ENCODE peak calls at places on chromosomes 6 and 20, in four cellular contexts. P is right lobe of liver, U is GM12865, D is SK-N-SH. B is an unnamed sample.

GRCh38 chr6:54072708-54073313 is 38.4 kb upstream of the MLIP start:
- DNase-seq in P (peak), U (no peak), D (no peak), B (no peak)

GRCh38 chr6:53044071-53044470 is 21.1 kb upstream of the FBXO9 start:
- DNase-seq in P (no peak), U (no peak), D (no peak), B (no peak)

GRCh38 chr6:27951040-27951439 is 6.0 kb upstream of the OR2B6 start:
- DNase-seq in P (no peak), U (no peak), D (no peak), B (no peak)

GRCh38 chr20:63326314-63327228 is 33.6 kb downstream of the COL20A1 start:
- DNase-seq in P (no peak), U (peak), D (no peak), B (no peak)

GRCh38 chr20:25178563-25179438 is 16.7 kb upstream of the ENTPD6 start:
- DNase-seq in P (no peak), U (peak), D (peak), B (peak)

GRCh38 chr6:89793586-89793985 is 26.0 kb downstream of the MDN1 start:
- DNase-seq in P (no peak), U (no peak), D (no peak), B (no peak)

GRCh38 chr6:34276881-34277762 is 28.3 kb upstream of the SMIM29 start:
- DNase-seq in P (no peak), U (no peak), D (no peak), B (no peak)

GRCh38 chr6:150596439-150596838 is 3.2 kb upstream of the PLEKHG1 start:
- DNase-seq in P (no peak), U (no peak), D (no peak), B (no peak)

GRCh38 chr6:107816818-107817217 is 7.3 kb downstream of the SCML4 start:
- DNase-seq in P (peak), U (no peak), D (no peak), B (no peak)

GRCh38 chr20:15491564-15491963 is 1081.7 kb downstream of the KIF16B start:
- DNase-seq in P (no peak), U (peak), D (no peak), B (no peak)

GRCh38 chr20:412081-412480 is 4.0 kb downstream of the RBCK1 start:
- DNase-seq in P (no peak), U (no peak), D (no peak), B (no peak)

GRCh38 chr6:23659125-23659524 is 466.9 kb upstream of the NRSN1 start:
- DNase-seq in P (no peak), U (no peak), D (peak), B (no peak)

GRCh38 chr6:115618311-115618710 is 442.4 kb downstream of the FRK start:
- DNase-seq in P (no peak), U (no peak), D (no peak), B (no peak)

GRCh38 chr6:128487746-128488145 is 32.7 kb downstream of the PTPRK start:
- DNase-seq in P (no peak), U (no peak), D (no peak), B (no peak)

GRCh38 chr6:15888798-15889772 is 226.3 kb upstream of the DTNBP1 start:
- DNase-seq in P (no peak), U (no peak), D (no peak), B (no peak)

GRCh38 chr6:31086788-31087440 is 25.5 kb downstream of the C6orf15 start:
- DNase-seq in P (no peak), U (no peak), D (no peak), B (no peak)

GRCh38 chr6:157281570-157281969 is 41.7 kb downstream of the TMEM242 start:
- DNase-seq in P (peak), U (peak), D (peak), B (no peak)

GRCh38 chr6:153944197-153944596 is 94.8 kb upstream of the OPRM1 start:
- DNase-seq in P (no peak), U (no peak), D (no peak), B (no peak)

GRCh38 chr6:122400121-122400450 is 634 bp downstream of the HSF2 start:
- DNase-seq in P (no peak), U (no peak), D (no peak), B (no peak)

GRCh38 chr6:14964901-14965300 is 281.0 kb upstream of the JARID2 start:
- DNase-seq in P (no peak), U (no peak), D (no peak), B (no peak)

GRCh38 chr20:1335961-1336698 is 7.2 kb upstream of the SDCBP2 start:
- DNase-seq in P (peak), U (no peak), D (no peak), B (no peak)

GRCh38 chr6:128204621-128205020 is 303.8 kb upstream of the THEMIS start:
- DNase-seq in P (no peak), U (no peak), D (no peak), B (no peak)

GRCh38 chr20:32871622-32872160 is 13.0 kb downstream of the EFCAB8 start:
- DNase-seq in P (no peak), U (no peak), D (no peak), B (no peak)

GRCh38 chr6:43076093-43076927 is at the start of gene PTK7:
- DNase-seq in P (no peak), U (no peak), D (peak), B (peak)

GRCh38 chr6:17385660-17386059 is 7.7 kb upstream of the CAP2 start:
- DNase-seq in P (no peak), U (no peak), D (no peak), B (no peak)

GRCh38 chr6:127971945-127972391 is 71.1 kb upstream of the THEMIS start:
- DNase-seq in P (no peak), U (peak), D (no peak), B (no peak)

GRCh38 chr6:151060742-151061100 is 179.0 kb upstream of the AKAP12 start:
- DNase-seq in P (no peak), U (no peak), D (no peak), B (no peak)

GRCh38 chr20:21174425-21175239 is 48.8 kb downstream of the KIZ start:
- DNase-seq in P (no peak), U (no peak), D (no peak), B (no peak)

GRCh38 chr6:108113557-108114519 is 39.3 kb upstream of the OSTM1 start:
- DNase-seq in P (peak), U (peak), D (peak), B (peak)

GRCh38 chr6:43926644-43927524 is 156.9 kb downstream of the VEGFA start:
- DNase-seq in P (no peak), U (no peak), D (peak), B (no peak)

GRCh38 chr20:21900431-21900830 is 195.0 kb downstream of the PAX1 start:
- DNase-seq in P (no peak), U (no peak), D (no peak), B (no peak)

GRCh38 chr6:48378874-48379407 is 267.9 kb upstream of the PTCHD4 start:
- DNase-seq in P (no peak), U (no peak), D (no peak), B (no peak)

GRCh38 chr20:45343867-45344721 is 4.1 kb downstream of the SDC4 start:
- DNase-seq in P (peak), U (no peak), D (no peak), B (no peak)

GRCh38 chr6:19723533-19723932 is 113.6 kb upstream of the ID4 start:
- DNase-seq in P (no peak), U (no peak), D (no peak), B (no peak)

GRCh38 chr6:48176909-48177308 is 65.9 kb upstream of the PTCHD4 start:
- DNase-seq in P (no peak), U (no peak), D (no peak), B (no peak)

GRCh38 chr6:1633366-1634021 is 23.8 kb downstream of the FOXC1 start:
- DNase-seq in P (no peak), U (no peak), D (no peak), B (no peak)

GRCh38 chr6:135999393-135999792 is 147.9 kb downstream of the PDE7B start:
- DNase-seq in P (no peak), U (no peak), D (no peak), B (no peak)

DNA sequence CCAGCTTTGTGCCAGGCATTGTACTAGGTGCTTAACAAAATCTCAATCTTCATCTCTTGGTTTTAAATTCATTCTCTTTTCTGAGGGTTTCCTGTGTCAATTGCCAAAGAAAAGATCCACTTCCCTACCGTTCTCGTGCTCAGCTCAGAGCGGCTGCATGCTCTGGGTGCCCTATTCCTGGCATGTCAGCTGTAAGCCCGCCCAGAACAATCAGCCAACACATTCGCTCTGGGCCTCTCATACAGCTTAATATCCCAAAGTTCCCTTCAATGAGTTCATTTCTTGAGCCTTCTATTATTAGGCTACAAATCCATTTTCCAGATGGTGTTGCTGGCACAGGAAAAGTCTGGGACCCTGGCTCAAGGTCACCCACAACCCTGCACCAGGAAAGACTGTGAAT is 24.3 kb upstream of the LRFN2 start:
- DNase-seq in P (no peak), U (no peak), D (no peak), B (no peak)
- TF ChIP-seq CTCF in P (no peak), U (no peak), D (no peak), B (no peak)

GRCh38 chr6:142058216-142058925 is 74.4 kb upstream of the GJE1 start:
- DNase-seq in P (no peak), U (no peak), D (no peak), B (no peak)

GRCh38 chr6:142051404-142051803 is 81.3 kb upstream of the GJE1 start:
- DNase-seq in P (no peak), U (no peak), D (no peak), B (no peak)

DNA sequence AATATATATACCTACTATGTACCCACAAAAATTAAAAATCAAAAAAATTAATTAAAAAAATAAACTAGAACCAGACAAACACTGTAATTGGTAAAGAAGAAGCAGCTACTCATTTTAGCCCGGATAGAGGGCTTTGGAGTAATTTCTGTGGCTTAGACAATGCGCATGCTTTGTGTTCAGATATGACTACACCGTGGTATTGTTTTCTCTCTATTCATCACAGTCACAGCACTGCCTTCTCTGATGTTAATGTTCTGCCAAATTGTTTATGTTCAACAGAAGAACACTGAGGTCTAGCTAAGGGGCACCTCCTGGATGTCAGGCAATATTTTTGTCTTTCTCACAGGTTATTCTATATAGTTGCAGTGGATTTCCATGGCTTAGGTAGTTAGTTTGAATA is 77.5 kb upstream of the GJE1 start:
- DNase-seq in P (no peak), U (no peak), D (no peak), B (no peak)
- TF ChIP-seq CTCF in P (no peak), U (no peak), D (no peak), B (no peak)

DNA sequence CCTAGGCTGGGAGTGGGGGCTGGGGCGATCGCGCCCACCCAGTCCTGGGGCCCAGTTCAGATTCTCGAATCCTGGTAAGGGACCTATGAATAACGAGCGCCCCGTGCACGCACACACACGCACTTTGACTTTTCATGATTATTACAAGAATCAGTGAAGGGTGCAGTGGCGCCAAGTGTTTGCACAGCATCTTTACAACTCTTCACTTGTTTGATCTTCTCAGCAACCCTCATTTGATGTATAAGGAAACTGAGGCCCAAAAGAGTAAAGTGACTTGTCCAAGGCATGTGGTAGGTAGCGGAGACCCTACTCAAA is 863 bp upstream of the LRFN2 start:
- DNase-seq in P (no peak), U (no peak), D (no peak), B (no peak)
- TF ChIP-seq CTCF in P (no peak), U (no peak), D (no peak), B (no peak)

GRCh38 chr6:111482959-111483735 is at the start of gene REV3L:
- DNase-seq in P (peak), U (peak), D (peak), B (peak)

GRCh38 chr6:111481836-111482235 is 1.2 kb downstream of the REV3L start:
- DNase-seq in P (no peak), U (no peak), D (no peak), B (no peak)

GRCh38 chr6:111480988-111481830 is 1.8 kb downstream of the REV3L start:
- DNase-seq in P (no peak), U (no peak), D (no peak), B (no peak)

GRCh38 chr6:111483736-111484654 is 977 bp upstream of the REV3L start:
- DNase-seq in P (peak), U (peak), D (peak), B (peak)

GRCh38 chr6:111482236-111482958 is 621 bp downstream of the REV3L start:
- DNase-seq in P (peak), U (peak), D (peak), B (peak)
- TF ChIP-seq CTCF in P (no peak), U (no peak), D (no peak), B (no peak)

DNA sequence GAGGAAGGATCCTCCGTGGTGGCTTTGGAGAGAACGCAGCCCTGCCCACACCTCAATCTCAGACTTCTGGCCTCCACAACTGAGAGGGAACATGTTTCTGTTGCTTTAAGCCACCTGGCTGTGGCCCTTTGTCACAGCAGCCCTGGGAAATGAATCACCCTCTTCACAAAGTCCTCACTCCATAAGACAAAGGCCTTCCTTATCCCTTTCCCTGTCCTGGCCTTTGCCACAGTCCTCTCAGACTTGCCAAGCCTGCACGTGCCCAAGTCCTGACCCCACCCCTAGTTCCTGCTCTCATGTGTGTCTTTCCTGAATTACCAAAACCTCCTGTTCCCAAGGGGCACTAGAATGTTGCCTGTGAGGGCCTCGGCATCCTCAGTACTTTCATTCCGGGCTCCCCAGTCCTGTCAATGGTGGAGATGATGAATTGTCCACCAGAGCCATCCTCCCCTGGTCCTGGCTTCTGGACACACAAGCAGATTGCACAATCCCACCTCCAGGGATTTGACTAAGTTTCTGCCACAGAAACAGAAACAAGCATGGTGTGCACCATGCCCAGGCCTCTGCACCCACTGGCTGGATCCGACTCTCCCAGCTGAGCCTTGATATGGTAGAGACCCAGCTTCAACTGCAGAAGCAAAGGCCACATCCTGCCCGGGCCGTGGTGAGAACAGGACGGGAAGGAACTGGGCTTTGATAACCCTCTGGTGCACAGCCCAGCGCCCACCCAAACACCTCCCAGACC is 232.6 kb upstream of the PDE10A start:
- DNase-seq in P (no peak), U (no peak), D (no peak), B (no peak)
- TF ChIP-seq CTCF in P (no peak), U (no peak), D (no peak), B (no peak)

DNA sequence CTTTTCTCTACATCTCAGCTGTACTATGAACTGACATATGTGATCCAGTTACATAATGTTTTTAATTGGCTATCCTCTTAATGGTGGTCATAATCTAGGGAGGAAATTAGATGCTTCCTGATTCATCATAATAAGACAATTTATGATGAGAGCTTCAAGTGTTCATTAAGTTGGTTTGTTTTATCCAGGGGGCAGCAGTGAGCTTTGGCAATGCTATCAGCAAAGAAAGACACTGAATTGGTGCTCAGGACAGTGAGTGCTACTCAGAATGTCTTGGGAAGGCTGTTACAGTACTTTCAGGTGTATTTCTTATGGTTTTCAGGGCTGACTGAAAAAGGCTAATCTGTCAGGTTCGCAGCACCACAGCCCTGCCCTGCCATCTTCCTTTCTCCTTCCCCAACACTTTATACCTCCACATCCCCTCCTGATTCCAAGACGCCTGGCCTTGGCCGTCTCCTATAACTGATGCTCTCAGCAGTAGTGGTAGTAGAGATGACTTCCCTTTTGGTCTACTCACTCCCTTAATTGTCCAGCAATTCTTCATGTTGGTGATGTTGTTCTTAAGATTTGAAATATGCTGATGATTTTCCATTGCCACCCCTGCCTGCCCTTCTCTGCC is 67.0 kb upstream of the TNFAIP3 start:
- DNase-seq in P (peak), U (peak), D (peak), B (peak)
- TF ChIP-seq CTCF in P (peak), U (peak), D (peak), B (peak)

GRCh38 chr6:13395272-13396237 is 67.2 kb upstream of the TBC1D7 start:
- DNase-seq in P (peak), U (peak), D (peak), B (peak)

GRCh38 chr6:13398421-13398994 is 70.2 kb upstream of the TBC1D7 start:
- DNase-seq in P (no peak), U (no peak), D (peak), B (no peak)

GRCh38 chr6:13398081-13398406 is 69.7 kb upstream of the TBC1D7 start:
- DNase-seq in P (no peak), U (no peak), D (no peak), B (no peak)

GRCh38 chr6:13396241-13396792 is 68.0 kb upstream of the TBC1D7 start:
- DNase-seq in P (no peak), U (no peak), D (no peak), B (no peak)

GRCh38 chr6:13397359-13398080 is 69.2 kb upstream of the TBC1D7 start:
- DNase-seq in P (no peak), U (peak), D (no peak), B (peak)
- TF ChIP-seq CTCF in P (no peak), U (no peak), D (no peak), B (no peak)

DNA sequence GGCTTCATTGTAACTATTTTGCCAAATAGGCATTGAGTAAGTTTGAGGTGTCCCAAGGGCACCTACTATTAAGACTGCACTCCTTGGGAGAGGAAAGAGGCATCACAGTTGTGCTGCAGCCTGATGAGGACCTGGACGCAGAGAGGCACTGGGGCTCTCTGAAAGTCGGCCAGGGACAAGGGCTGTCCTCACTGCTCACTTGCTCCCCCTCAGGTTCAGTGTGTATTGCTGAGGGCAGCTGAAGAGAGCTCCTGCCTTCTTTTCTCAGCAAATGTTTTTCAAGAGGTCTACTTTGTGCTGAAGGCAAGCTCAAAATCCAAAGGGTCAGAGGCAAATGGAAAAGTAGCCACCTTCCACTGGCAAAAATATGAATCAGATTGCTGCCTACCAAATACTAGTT is 331.8 kb downstream of the RIMS1 start:
- DNase-seq in P (peak), U (peak), D (peak), B (peak)
- TF ChIP-seq CTCF in P (peak), U (peak), D (peak), B (no peak)